ENCODE peak calls at places on chromosomes 11 and 22, in six cellular contexts. One of them, this sample, is unnamed.

GRCh38 chr11:97290444-97291041 is 900.7 kb downstream of the JRKL start:
- DNase-seq in testis: no peak
- DNase-seq in NCI-H1930: no peak
- DNase-seq in ovary: no peak
- DNase-seq in CD4-positive, alpha-beta memory T cell: no peak
- DNase-seq in GM04503: no peak
- DNase-seq in this sample: no peak

GRCh38 chr11:16607675-16608644 is 130.5 kb upstream of the C11orf58 start:
- DNase-seq in testis: peak
- DNase-seq in NCI-H1930: peak
- DNase-seq in ovary: peak
- DNase-seq in CD4-positive, alpha-beta memory T cell: no peak
- DNase-seq in GM04503: no peak
- DNase-seq in this sample: peak

GRCh38 chr11:102144357-102145342 is 34.4 kb downstream of the YAP1 start:
- DNase-seq in testis: peak
- DNase-seq in NCI-H1930: no peak
- DNase-seq in ovary: peak
- DNase-seq in CD4-positive, alpha-beta memory T cell: no peak
- DNase-seq in GM04503: peak
- DNase-seq in this sample: no peak

GRCh38 chr11:6414874-6415328 is 4.0 kb downstream of the APBB1 start:
- DNase-seq in testis: no peak
- DNase-seq in NCI-H1930: no peak
- DNase-seq in ovary: no peak
- DNase-seq in CD4-positive, alpha-beta memory T cell: no peak
- DNase-seq in GM04503: no peak
- DNase-seq in this sample: no peak

GRCh38 chr22:36733271-36733670 is 29.7 kb upstream of the CACNG2 start:
- DNase-seq in testis: no peak
- DNase-seq in NCI-H1930: no peak
- DNase-seq in ovary: no peak
- DNase-seq in CD4-positive, alpha-beta memory T cell: no peak
- DNase-seq in GM04503: no peak
- DNase-seq in this sample: no peak

GRCh38 chr11:127330044-127330443 is 329.5 kb upstream of the KIRREL3 start:
- DNase-seq in testis: no peak
- DNase-seq in NCI-H1930: no peak
- DNase-seq in ovary: no peak
- DNase-seq in CD4-positive, alpha-beta memory T cell: no peak
- DNase-seq in GM04503: no peak
- DNase-seq in this sample: no peak

GRCh38 chr22:29072979-29073617 is at the start of gene KREMEN1:
- DNase-seq in testis: no peak
- DNase-seq in NCI-H1930: no peak
- DNase-seq in ovary: peak
- DNase-seq in CD4-positive, alpha-beta memory T cell: no peak
- DNase-seq in GM04503: no peak
- DNase-seq in this sample: no peak

GRCh38 chr22:37211075-37211852 is 1.0 kb downstream of the SSTR3 start:
- DNase-seq in testis: peak
- DNase-seq in NCI-H1930: no peak
- DNase-seq in ovary: peak
- DNase-seq in CD4-positive, alpha-beta memory T cell: no peak
- DNase-seq in GM04503: no peak
- DNase-seq in this sample: no peak

GRCh38 chr22:47593911-47594311 is 831.5 kb downstream of the TBC1D22A start:
- DNase-seq in testis: no peak
- DNase-seq in NCI-H1930: no peak
- DNase-seq in ovary: no peak
- DNase-seq in CD4-positive, alpha-beta memory T cell: no peak
- DNase-seq in GM04503: no peak
- DNase-seq in this sample: no peak

GRCh38 chr11:47941907-47942558 is 38.3 kb upstream of the PTPRJ start:
- DNase-seq in testis: no peak
- DNase-seq in NCI-H1930: no peak
- DNase-seq in ovary: no peak
- DNase-seq in CD4-positive, alpha-beta memory T cell: no peak
- DNase-seq in GM04503: no peak
- DNase-seq in this sample: peak

GRCh38 chr22:41935015-41935908 is 8.7 kb upstream of the TNFRSF13C start:
- DNase-seq in testis: no peak
- DNase-seq in NCI-H1930: no peak
- DNase-seq in ovary: no peak
- DNase-seq in CD4-positive, alpha-beta memory T cell: no peak
- DNase-seq in GM04503: no peak
- DNase-seq in this sample: no peak

GRCh38 chr11:86497310-86497709 is 122.6 kb downstream of the CCDC81 start:
- DNase-seq in testis: no peak
- DNase-seq in NCI-H1930: no peak
- DNase-seq in ovary: no peak
- DNase-seq in CD4-positive, alpha-beta memory T cell: no peak
- DNase-seq in GM04503: no peak
- DNase-seq in this sample: no peak

GRCh38 chr22:26377170-26377825 is 51.8 kb upstream of the ASPHD2 start:
- DNase-seq in testis: no peak
- DNase-seq in NCI-H1930: no peak
- DNase-seq in ovary: no peak
- DNase-seq in CD4-positive, alpha-beta memory T cell: no peak
- DNase-seq in GM04503: no peak
- DNase-seq in this sample: no peak

GRCh38 chr11:123443851-123444623 is 14.0 kb downstream of the GRAMD1B start:
- DNase-seq in testis: no peak
- DNase-seq in NCI-H1930: no peak
- DNase-seq in ovary: no peak
- DNase-seq in CD4-positive, alpha-beta memory T cell: no peak
- DNase-seq in GM04503: no peak
- DNase-seq in this sample: no peak

GRCh38 chr22:29758959-29759358 is 7.8 kb downstream of the ZMAT5 start:
- DNase-seq in testis: no peak
- DNase-seq in NCI-H1930: no peak
- DNase-seq in ovary: no peak
- DNase-seq in CD4-positive, alpha-beta memory T cell: no peak
- DNase-seq in GM04503: no peak
- DNase-seq in this sample: no peak

GRCh38 chr11:93772123-93772522 is 12.0 kb upstream of the MED17 start:
- DNase-seq in testis: no peak
- DNase-seq in NCI-H1930: no peak
- DNase-seq in ovary: no peak
- DNase-seq in CD4-positive, alpha-beta memory T cell: no peak
- DNase-seq in GM04503: no peak
- DNase-seq in this sample: no peak

GRCh38 chr11:65437436-65438227 is 15.0 kb downstream of the NEAT1 start:
- DNase-seq in testis: no peak
- DNase-seq in NCI-H1930: no peak
- DNase-seq in ovary: no peak
- DNase-seq in CD4-positive, alpha-beta memory T cell: no peak
- DNase-seq in GM04503: no peak
- DNase-seq in this sample: peak

GRCh38 chr11:73143126-73143838 is 1.2 kb upstream of the FCHSD2 start:
- DNase-seq in testis: no peak
- DNase-seq in NCI-H1930: no peak
- DNase-seq in ovary: no peak
- DNase-seq in CD4-positive, alpha-beta memory T cell: no peak
- DNase-seq in GM04503: no peak
- DNase-seq in this sample: no peak

GRCh38 chr11:2301631-2302272 is at the start of the genes C11orf21 and TSPAN32:
- DNase-seq in testis: peak
- DNase-seq in NCI-H1930: no peak
- DNase-seq in ovary: peak
- DNase-seq in CD4-positive, alpha-beta memory T cell: peak
- DNase-seq in GM04503: no peak
- DNase-seq in this sample: no peak

GRCh38 chr11:73671701-73672100 is 25.3 kb downstream of the PLEKHB1 start:
- DNase-seq in testis: no peak
- DNase-seq in NCI-H1930: no peak
- DNase-seq in ovary: peak
- DNase-seq in CD4-positive, alpha-beta memory T cell: no peak
- DNase-seq in GM04503: no peak
- DNase-seq in this sample: no peak

GRCh38 chr11:102295045-102295444 is 22.2 kb upstream of the BIRC3 start:
- DNase-seq in testis: no peak
- DNase-seq in NCI-H1930: no peak
- DNase-seq in ovary: no peak
- DNase-seq in CD4-positive, alpha-beta memory T cell: no peak
- DNase-seq in GM04503: no peak
- DNase-seq in this sample: no peak

GRCh38 chr22:25829808-25830777 is 88.1 kb downstream of the MYO18B start:
- DNase-seq in testis: no peak
- DNase-seq in NCI-H1930: no peak
- DNase-seq in ovary: no peak
- DNase-seq in CD4-positive, alpha-beta memory T cell: no peak
- DNase-seq in GM04503: no peak
- DNase-seq in this sample: no peak

GRCh38 chr22:26610983-26611382 is 6.8 kb downstream of the CRYBB1 start:
- DNase-seq in testis: no peak
- DNase-seq in NCI-H1930: no peak
- DNase-seq in ovary: no peak
- DNase-seq in CD4-positive, alpha-beta memory T cell: no peak
- DNase-seq in GM04503: no peak
- DNase-seq in this sample: no peak

GRCh38 chr11:121365304-121365703 is 72.7 kb downstream of the SC5D start:
- DNase-seq in testis: no peak
- DNase-seq in NCI-H1930: no peak
- DNase-seq in ovary: no peak
- DNase-seq in CD4-positive, alpha-beta memory T cell: no peak
- DNase-seq in GM04503: no peak
- DNase-seq in this sample: no peak

GRCh38 chr11:44733877-44734276 is 7.1 kb downstream of the TSPAN18 start:
- DNase-seq in testis: no peak
- DNase-seq in NCI-H1930: no peak
- DNase-seq in ovary: no peak
- DNase-seq in CD4-positive, alpha-beta memory T cell: no peak
- DNase-seq in GM04503: no peak
- DNase-seq in this sample: no peak

GRCh38 chr11:40186401-40187091 is 1272.9 kb downstream of the LRRC4C start:
- DNase-seq in testis: no peak
- DNase-seq in NCI-H1930: no peak
- DNase-seq in ovary: no peak
- DNase-seq in CD4-positive, alpha-beta memory T cell: no peak
- DNase-seq in GM04503: no peak
- DNase-seq in this sample: peak

GRCh38 chr11:113256431-113257227 is 57.8 kb upstream of the TTC12 start:
- DNase-seq in testis: no peak
- DNase-seq in NCI-H1930: no peak
- DNase-seq in ovary: no peak
- DNase-seq in CD4-positive, alpha-beta memory T cell: no peak
- DNase-seq in GM04503: no peak
- DNase-seq in this sample: no peak

GRCh38 chr22:36546092-36546804 is 17.3 kb upstream of the EIF3D start:
- DNase-seq in testis: peak
- DNase-seq in NCI-H1930: peak
- DNase-seq in ovary: no peak
- DNase-seq in CD4-positive, alpha-beta memory T cell: no peak
- DNase-seq in GM04503: no peak
- DNase-seq in this sample: peak

GRCh38 chr22:42308887-42309468 is 38.5 kb upstream of the TCF20 start:
- DNase-seq in testis: no peak
- DNase-seq in NCI-H1930: no peak
- DNase-seq in ovary: no peak
- DNase-seq in CD4-positive, alpha-beta memory T cell: no peak
- DNase-seq in GM04503: no peak
- DNase-seq in this sample: no peak

GRCh38 chr11:99316761-99317475 is 296.2 kb downstream of the CNTN5 start:
- DNase-seq in testis: no peak
- DNase-seq in NCI-H1930: no peak
- DNase-seq in ovary: no peak
- DNase-seq in CD4-positive, alpha-beta memory T cell: no peak
- DNase-seq in GM04503: no peak
- DNase-seq in this sample: no peak

GRCh38 chr22:44940121-44940520 is 69.7 kb downstream of the PHF21B start:
- DNase-seq in testis: no peak
- DNase-seq in NCI-H1930: no peak
- DNase-seq in ovary: no peak
- DNase-seq in CD4-positive, alpha-beta memory T cell: no peak
- DNase-seq in GM04503: no peak
- DNase-seq in this sample: no peak

GRCh38 chr11:58739725-58740430 is 8.1 kb upstream of the GLYAT start:
- DNase-seq in testis: no peak
- DNase-seq in NCI-H1930: no peak
- DNase-seq in ovary: no peak
- DNase-seq in CD4-positive, alpha-beta memory T cell: no peak
- DNase-seq in GM04503: peak
- DNase-seq in this sample: no peak

GRCh38 chr11:122843281-122844150 is 5.2 kb downstream of the CRTAM start:
- DNase-seq in testis: no peak
- DNase-seq in NCI-H1930: no peak
- DNase-seq in ovary: no peak
- DNase-seq in CD4-positive, alpha-beta memory T cell: peak
- DNase-seq in GM04503: no peak
- DNase-seq in this sample: no peak

GRCh38 chr11:128694618-128695481 is 978 bp downstream of the FLI1 start:
- DNase-seq in testis: no peak
- DNase-seq in NCI-H1930: no peak
- DNase-seq in ovary: no peak
- DNase-seq in CD4-positive, alpha-beta memory T cell: peak
- DNase-seq in GM04503: no peak
- DNase-seq in this sample: no peak

GRCh38 chr22:39083212-39084165 is 6.4 kb downstream of the APOBEC3G start:
- DNase-seq in testis: no peak
- DNase-seq in NCI-H1930: no peak
- DNase-seq in ovary: no peak
- DNase-seq in CD4-positive, alpha-beta memory T cell: no peak
- DNase-seq in GM04503: no peak
- DNase-seq in this sample: no peak

GRCh38 chr11:121282886-121283502 is 9.6 kb upstream of the SC5D start:
- DNase-seq in testis: no peak
- DNase-seq in NCI-H1930: no peak
- DNase-seq in ovary: no peak
- DNase-seq in CD4-positive, alpha-beta memory T cell: no peak
- DNase-seq in GM04503: no peak
- DNase-seq in this sample: no peak

GRCh38 chr11:9535189-9535781 is 38.2 kb upstream of the WEE1 start:
- DNase-seq in testis: peak
- DNase-seq in NCI-H1930: peak
- DNase-seq in ovary: peak
- DNase-seq in CD4-positive, alpha-beta memory T cell: peak
- DNase-seq in GM04503: peak
- DNase-seq in this sample: peak

GRCh38 chr11:39365809-39366436 is 2093.5 kb downstream of the LRRC4C start:
- DNase-seq in testis: no peak
- DNase-seq in NCI-H1930: no peak
- DNase-seq in ovary: no peak
- DNase-seq in CD4-positive, alpha-beta memory T cell: no peak
- DNase-seq in GM04503: no peak
- DNase-seq in this sample: peak

GRCh38 chr11:11842426-11843008 is 745 bp downstream of the USP47 start:
- DNase-seq in testis: peak
- DNase-seq in NCI-H1930: peak
- DNase-seq in ovary: no peak
- DNase-seq in CD4-positive, alpha-beta memory T cell: peak
- DNase-seq in GM04503: no peak
- DNase-seq in this sample: peak

This sample was measured in globus pallidus.